ENCODE peak calls at places on chromosomes 6 and 20, in four cellular contexts. One of them, this sample, is unnamed.
A peak's percentile ranks its signal among the peaks of the same experiment; 100 is the strongest.

GRCh38 chr6:14384175-14384949 is 266.8 kb downstream of the CD83 start:
- DNase-seq in osteocyte: no peak
- DNase-seq in LHCN-M2: no peak
- DNase-seq in posterior vena cava: no peak
- DNase-seq in this sample: no peak

GRCh38 chr6:6746334-6746969 is 157.9 kb downstream of the LY86 start:
- DNase-seq in posterior vena cava: no peak
- DNase-seq in osteocyte: no peak
- DNase-seq in LHCN-M2: peak; percentile 85
- DNase-seq in this sample: peak; percentile 68

GRCh38 chr20:4014031-4014474 is 1.3 kb downstream of the RNF24 start:
- DNase-seq in posterior vena cava: no peak
- DNase-seq in LHCN-M2: peak; percentile 85
- DNase-seq in osteocyte: no peak
- DNase-seq in this sample: peak; percentile 86

GRCh38 chr6:112651239-112651638 is 304.1 kb downstream of the RFPL4B start:
- DNase-seq in posterior vena cava: no peak
- DNase-seq in LHCN-M2: no peak
- DNase-seq in osteocyte: no peak
- DNase-seq in this sample: no peak

GRCh38 chr6:134247271-134247833 is 70.6 kb downstream of the SGK1 start:
- DNase-seq in osteocyte: no peak
- DNase-seq in posterior vena cava: no peak
- DNase-seq in LHCN-M2: peak; percentile 27
- DNase-seq in this sample: no peak

GRCh38 chr6:45959534-45960195 is 56.0 kb downstream of the CLIC5 start:
- DNase-seq in osteocyte: no peak
- DNase-seq in LHCN-M2: peak; percentile 82
- DNase-seq in posterior vena cava: no peak
- DNase-seq in this sample: peak; percentile 18

GRCh38 chr20:58310291-58310782 is 822 bp downstream of the RAB22A start:
- DNase-seq in posterior vena cava: no peak
- DNase-seq in LHCN-M2: peak; percentile 13
- DNase-seq in osteocyte: no peak
- DNase-seq in this sample: peak; percentile 23

GRCh38 chr20:63475209-63475608 is 2.8 kb upstream of the KCNQ2 start:
- DNase-seq in osteocyte: no peak
- DNase-seq in LHCN-M2: peak; percentile 18
- DNase-seq in posterior vena cava: no peak
- DNase-seq in this sample: peak; percentile 32

GRCh38 chr6:169073311-169073710 is 180.3 kb downstream of the THBS2 start:
- DNase-seq in osteocyte: peak; percentile 90
- DNase-seq in LHCN-M2: peak; percentile 90
- DNase-seq in posterior vena cava: no peak
- DNase-seq in this sample: peak; percentile 40

GRCh38 chr20:64077876-64078551 is 1.3 kb downstream of the RGS19 start:
- DNase-seq in posterior vena cava: no peak
- DNase-seq in LHCN-M2: no peak
- DNase-seq in osteocyte: no peak
- DNase-seq in this sample: no peak

GRCh38 chr20:38649275-38649891 is 47.8 kb downstream of the ARHGAP40 start:
- DNase-seq in LHCN-M2: peak; percentile 63
- DNase-seq in posterior vena cava: no peak
- DNase-seq in osteocyte: no peak
- DNase-seq in this sample: peak; percentile 22

GRCh38 chr20:62553136-62553837 is 77.5 kb upstream of the GATA5 start:
- DNase-seq in posterior vena cava: no peak
- DNase-seq in osteocyte: no peak
- DNase-seq in LHCN-M2: no peak
- DNase-seq in this sample: no peak